ENCODE peak calls at places on chromosomes 11 and 22, in eight cellular contexts. G is HFFc6; R is MM.1S; I is fibroblast of mammary gland; A is activated CD4-positive, alpha-beta T cell treated with anti-CD3 and anti-CD28 coated beads for 24 hours; S is right atrium auricular region; Z is HT-29; E is midbrain. V is an unnamed sample.

GRCh38 chr11:94746721-94747120 is 21.4 kb upstream of the AMOTL1 start:
- DNase-seq in S (no peak), A (no peak), E (no peak), Z (peak), I (no peak), R (no peak), G (no peak), V (peak)

GRCh38 chr11:66317766-66318575 is 1.1 kb upstream of the CD248 start:
- DNase-seq in Z (no peak), I (peak), E (no peak), A (no peak), G (peak), S (peak), R (no peak), V (peak)

GRCh38 chr11:89405629-89406028 is 85.5 kb downstream of the NOX4 start:
- DNase-seq in A (no peak), G (no peak), Z (peak), S (no peak), I (peak), R (peak), E (no peak), V (peak)

GRCh38 chr11:6498121-6498520 is 1.0 kb downstream of the DNHD1 start:
- DNase-seq in R (no peak), S (peak), G (no peak), Z (no peak), E (no peak), I (peak), A (no peak), V (no peak)

GRCh38 chr11:120511804-120512726 is 517 bp downstream of the GRIK4 start:
- DNase-seq in R (no peak), G (no peak), S (no peak), A (no peak), Z (no peak), E (no peak), I (no peak), V (no peak)

GRCh38 chr22:30266445-30267381 is at the start of gene OSM:
- DNase-seq in S (peak), E (peak), A (peak), G (no peak), I (no peak), R (no peak), Z (no peak), V (no peak)

GRCh38 chr11:90947930-90948329 is 725.1 kb upstream of the CHORDC1 start:
- DNase-seq in S (no peak), Z (peak), E (no peak), I (no peak), G (no peak), A (no peak), R (no peak), V (no peak)

GRCh38 chr11:94473177-94473799 is 20.4 kb downstream of the MRE11 start:
- DNase-seq in A (no peak), R (peak), G (no peak), E (no peak), Z (no peak), S (no peak), I (no peak), V (no peak)